ENCODE peak calls at places on chromosome 16, in five cellular contexts. K, N, I, Q and J are unnamed samples.

GRCh38 chr16:17463335-17463734 is 7.4 kb downstream of the XYLT1 start:
- DNase-seq in N (no peak), I (no peak), Q (no peak), K (no peak), J (no peak)

GRCh38 chr16:23357761-23358290 is 55.7 kb downstream of the SCNN1B start:
- DNase-seq in K (no peak), I (no peak), Q (no peak), N (no peak), J (peak; percentile 35)

GRCh38 chr16:21599994-21600773 is 807 bp downstream of the METTL9 start:
- DNase-seq in Q (no peak), I (peak; percentile 35), N (no peak), K (no peak), J (peak; percentile 58)

GRCh38 chr16:13772782-13773181 is 147.2 kb upstream of the ERCC4 start:
- DNase-seq in Q (no peak), K (no peak), I (no peak), N (no peak), J (no peak)

GRCh38 chr16:9311303-9311954 is 220.0 kb downstream of the HAPSTR1 start:
- DNase-seq in I (peak; percentile 48), N (peak; percentile 6), Q (no peak), K (no peak), J (no peak)

GRCh38 chr16:4491898-4492297 is 15.7 kb downstream of the HMOX2 start:
- DNase-seq in N (no peak), I (no peak), Q (no peak), K (no peak), J (no peak)

GRCh38 chr16:88065747-88066142 is 114.5 kb downstream of the BANP start:
- DNase-seq in Q (no peak), K (no peak), I (no peak), N (no peak), J (peak; percentile 54)

GRCh38 chr16:77359065-77359502 is 75.8 kb downstream of the ADAMTS18 start:
- DNase-seq in K (no peak), N (no peak), I (no peak), Q (no peak), J (no peak)

GRCh38 chr16:65547799-65548446 is 426.1 kb upstream of the CDH11 start:
- DNase-seq in N (no peak), K (no peak), Q (peak; percentile 4), I (no peak), J (no peak)

GRCh38 chr16:424033-424622 is 1.3 kb upstream of the RAB11FIP3 start:
- DNase-seq in N (no peak), Q (peak; percentile 43), I (peak; percentile 58), K (no peak), J (no peak)

GRCh38 chr16:83268164-83268563 is 539.6 kb upstream of the HSBP1 start:
- DNase-seq in Q (no peak), I (no peak), K (no peak), N (no peak), J (no peak)

GRCh38 chr16:17343729-17344128 is 127.0 kb downstream of the XYLT1 start:
- DNase-seq in I (no peak), N (no peak), K (no peak), Q (no peak), J (no peak)

GRCh38 chr16:3174618-3175148 is 13.3 kb upstream of the OR1F1 start:
- DNase-seq in K (no peak), Q (no peak), I (no peak), N (no peak), J (no peak)

GRCh38 chr16:24045641-24046040 is 209.9 kb downstream of the PRKCB start:
- DNase-seq in K (no peak), I (no peak), Q (no peak), N (peak; percentile 40), J (no peak)

GRCh38 chr16:54331241-54332002 is 44.8 kb upstream of the IRX3 start:
- DNase-seq in Q (no peak), N (no peak), I (no peak), K (no peak), J (no peak)

GRCh38 chr16:84600343-84601229 is 17.3 kb downstream of the COTL1 start:
- DNase-seq in I (no peak), K (no peak), Q (no peak), N (no peak), J (no peak)

GRCh38 chr16:9371713-9372448 is 280.4 kb downstream of the HAPSTR1 start:
- DNase-seq in N (no peak), K (no peak), I (no peak), Q (no peak), J (no peak)

GRCh38 chr16:30658731-30659506 is 688 bp downstream of the FBRS start:
- DNase-seq in N (peak; percentile 72), Q (peak; percentile 92), K (no peak), I (peak; percentile 84), J (peak; percentile 90)

GRCh38 chr16:11572301-11572995 is 14.3 kb downstream of the LITAF start:
- DNase-seq in I (no peak), N (no peak), K (peak; percentile 31), Q (no peak), J (no peak)

GRCh38 chr16:84791088-84791487 is 28.7 kb upstream of the CRISPLD2 start:
- DNase-seq in N (no peak), K (no peak), Q (no peak), I (no peak), J (no peak)

GRCh38 chr16:57115504-57116182 is 23.3 kb downstream of the CPNE2 start:
- DNase-seq in I (no peak), Q (peak; percentile 89), N (peak; percentile 25), K (no peak), J (peak; percentile 78)

GRCh38 chr16:5668553-5668952 is 571.0 kb upstream of the EEF2KMT start:
- DNase-seq in K (no peak), N (no peak), Q (no peak), I (no peak), J (no peak)

GRCh38 chr16:56848955-56849689 is 15.9 kb upstream of the SLC12A3 start:
- DNase-seq in I (no peak), N (no peak), Q (no peak), K (no peak), J (no peak)

GRCh38 chr16:71428883-71429282 is 13.0 kb downstream of the TLE7 start:
- DNase-seq in N (no peak), Q (no peak), K (no peak), I (no peak), J (no peak)

GRCh38 chr16:2838928-2839327 is 8.8 kb downstream of the ZG16B start:
- DNase-seq in N (peak; percentile 80), Q (peak; percentile 53), K (no peak), I (peak; percentile 65), J (no peak)

GRCh38 chr16:79834720-79835119 is 234.2 kb upstream of the MAF start:
- DNase-seq in N (no peak), K (no peak), Q (no peak), I (no peak), J (no peak)

GRCh38 chr16:82715833-82716232 is 89.1 kb downstream of the CDH13 start:
- DNase-seq in K (no peak), I (no peak), N (no peak), Q (no peak), J (no peak)

GRCh38 chr16:66599726-66600125 is 4.8 kb upstream of the CMTM3 start:
- DNase-seq in N (no peak), K (no peak), Q (no peak), I (no peak), J (no peak)

GRCh38 chr16:19297454-19297853 is 11.9 kb downstream of the CLEC19A start:
- DNase-seq in K (no peak), I (no peak), N (no peak), Q (no peak), J (no peak)

GRCh38 chr16:30002614-30003346 is 6.7 kb downstream of the INO80E start:
- DNase-seq in N (no peak), I (no peak), Q (no peak), K (no peak), J (no peak)

GRCh38 chr16:19363741-19364140 is 53.9 kb upstream of the TMC5 start:
- DNase-seq in K (no peak), Q (peak; percentile 7), I (no peak), N (no peak), J (no peak)

GRCh38 chr16:72609933-72610332 is 438.0 kb upstream of the PMFBP1 start:
- DNase-seq in Q (no peak), I (no peak), N (no peak), K (no peak), J (no peak)

GRCh38 chr16:31471241-31471874 is 594 bp upstream of the TGFB1I1 start:
- DNase-seq in I (no peak), Q (no peak), K (no peak), N (no peak), J (no peak)

GRCh38 chr16:23757937-23758619 is 3.3 kb downstream of the CHP2 start:
- DNase-seq in K (no peak), Q (no peak), I (no peak), N (no peak), J (no peak)

GRCh38 chr16:23666919-23667659 is 11.6 kb upstream of the PLK1 start:
- DNase-seq in N (no peak), K (no peak), I (no peak), Q (no peak), J (no peak)

GRCh38 chr16:4947722-4948503 is 10.2 kb upstream of the SEC14L5 start:
- DNase-seq in I (no peak), N (no peak), K (no peak), Q (no peak), J (no peak)

GRCh38 chr16:31460582-31461002 is 1.3 kb downstream of the ARMC5 start:
- DNase-seq in I (no peak), N (no peak), K (no peak), Q (no peak), J (peak; percentile 58)

GRCh38 chr16:12461201-12461600 is 342.5 kb downstream of the CPPED1 start:
- DNase-seq in N (no peak), Q (no peak), I (no peak), K (no peak), J (no peak)

GRCh38 chr16:79188115-79188779 is 412.3 kb downstream of the MAF start:
- DNase-seq in K (no peak), I (no peak), Q (no peak), N (no peak), J (no peak)